ENCODE peak calls at places on chromosomes 3 and 15, in four cellular contexts. D is HepG2, X is WTC11, K is K562. T is an unnamed sample.

GRCh38 chr15:86494475-86494874 is 414.8 kb downstream of the AGBL1 start:
- DNase-seq in D (no peak), X (no peak), K (no peak), T (no peak)

GRCh38 chr3:52986049-52986448 is 59.8 kb downstream of the SFMBT1 start:
- DNase-seq in D (no peak), X (no peak), K (no peak), T (no peak)

GRCh38 chr3:9787714-9788113 is 4.6 kb downstream of the TADA3 start:
- DNase-seq in D (no peak), X (no peak), K (peak), T (no peak)

GRCh38 chr3:107235923-107236315 is 141.3 kb upstream of the CCDC54 start:
- DNase-seq in D (peak), X (no peak), K (peak), T (peak)

GRCh38 chr15:90234519-90234988 is 545 bp downstream of the GDPGP1 start:
- DNase-seq in D (peak), X (no peak), K (no peak), T (no peak)

GRCh38 chr3:13876451-13876850 is 3.4 kb downstream of the WNT7A start:
- DNase-seq in D (no peak), X (no peak), K (no peak), T (no peak)

GRCh38 chr3:32794487-32795308 is 23.1 kb upstream of the TRIM71 start:
- DNase-seq in D (peak), X (no peak), K (no peak), T (no peak)

GRCh38 chr15:70690491-70691281 is 72.7 kb downstream of the UACA start:
- DNase-seq in D (peak), X (no peak), K (no peak), T (no peak)

GRCh38 chr15:50726315-50726714 is 39.2 kb downstream of the SPPL2A start:
- DNase-seq in D (no peak), X (no peak), K (no peak), T (no peak)

DNA sequence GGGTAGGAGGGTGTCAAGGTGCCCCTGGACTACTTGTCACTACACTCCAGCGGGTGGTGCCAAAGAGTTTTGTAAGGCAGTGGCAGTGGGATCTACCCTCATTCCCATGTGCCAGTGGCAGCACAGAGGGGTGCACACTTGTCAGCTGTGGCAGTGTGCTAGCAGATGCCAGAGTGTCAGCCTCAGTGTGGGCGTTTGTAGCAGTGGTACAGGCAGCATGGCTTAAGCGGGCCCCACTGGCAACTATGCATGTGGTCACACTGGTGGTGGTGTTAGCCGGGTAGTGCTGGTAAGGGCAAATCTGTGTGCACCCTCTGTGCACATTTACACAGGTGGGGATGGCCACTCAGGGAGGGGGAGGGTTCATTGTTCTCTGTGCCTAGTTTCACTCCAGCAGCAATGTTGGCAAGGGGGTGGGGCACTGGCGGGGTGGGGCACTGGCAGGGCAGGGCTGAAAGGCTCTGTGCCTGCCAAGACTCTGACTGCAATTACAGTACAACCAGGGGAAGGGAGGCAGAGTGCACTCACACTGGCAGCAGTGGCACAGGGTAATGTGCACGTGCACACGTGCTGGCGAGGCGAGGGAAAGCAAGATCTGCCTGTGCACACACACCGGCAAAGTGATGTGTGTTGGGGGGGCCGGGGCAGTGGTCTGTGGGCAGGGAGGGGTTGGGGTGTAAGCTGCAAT is 31.8 kb downstream of the MYO9A start:
- DNase-seq in D (no peak), X (no peak), K (no peak), T (no peak)
- TF ChIP-seq FOXJ3 in D (no peak), X (no peak), K (no peak), T (no peak)

DNA sequence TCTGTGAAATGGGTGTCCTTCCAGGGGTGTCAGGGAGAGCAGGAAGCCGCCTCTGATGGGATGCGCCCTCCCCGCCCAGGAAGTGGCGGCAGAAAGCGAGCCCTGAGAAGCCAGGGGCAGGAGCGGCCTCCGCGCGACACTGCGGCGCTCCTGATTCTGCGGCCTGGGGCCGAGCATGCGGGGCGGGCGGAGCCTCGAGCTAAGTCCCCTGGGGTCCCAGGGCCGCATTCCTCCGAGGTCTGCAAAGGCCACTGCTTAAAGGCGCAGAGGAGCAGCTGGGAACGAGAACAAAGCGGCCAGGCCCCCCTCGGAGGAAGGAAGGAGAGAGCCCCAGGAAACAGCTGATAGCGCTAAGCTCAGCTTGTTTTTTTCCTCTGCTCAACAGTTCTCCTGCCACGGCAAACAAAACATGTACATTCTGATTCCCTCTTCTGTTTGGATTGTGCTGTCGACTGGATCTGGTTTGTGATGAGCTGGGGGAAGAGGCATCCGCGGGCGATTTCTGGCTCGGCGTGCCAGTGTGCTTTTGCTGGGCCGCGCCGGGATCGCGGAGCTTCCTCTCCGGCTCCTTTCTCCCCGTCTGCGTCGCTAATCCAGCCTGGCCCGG is 34.1 kb downstream of the GRK7 start:
- DNase-seq in D (no peak), X (peak), K (no peak), T (no peak)
- TF ChIP-seq FOXJ3 in D (no peak), X (no peak), K (no peak), T (no peak)

DNA sequence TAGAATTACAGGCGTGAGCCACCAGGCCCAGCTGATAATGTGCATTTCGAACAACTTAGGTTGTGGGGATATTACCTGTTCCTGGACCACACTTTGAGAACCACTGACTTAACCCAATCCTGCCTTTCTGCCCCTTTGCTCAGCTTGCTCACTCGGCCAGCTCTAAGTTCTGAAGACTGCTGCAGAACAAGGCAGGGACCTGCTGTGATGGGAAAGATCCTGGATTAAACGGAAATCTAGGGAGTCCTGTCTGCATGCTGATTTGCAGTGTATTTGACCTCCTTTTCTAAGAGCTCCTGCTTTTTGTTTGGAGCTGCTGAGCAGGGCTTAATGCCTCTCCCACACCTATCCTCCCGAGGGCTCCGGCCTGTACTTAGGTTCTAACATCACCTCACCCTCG is 2.9 kb downstream of the LTK start:
- DNase-seq in D (no peak), X (no peak), K (no peak), T (no peak)
- TF ChIP-seq FOXJ3 in D (no peak), X (no peak), K (no peak), T (no peak)

GRCh38 chr15:60620707-60621106 is 141.8 kb upstream of the ICE2 start:
- DNase-seq in D (no peak), X (peak), K (no peak), T (no peak)
- TF ChIP-seq FOXJ3 in D (no peak), X (no peak), K (no peak), T (no peak)

DNA sequence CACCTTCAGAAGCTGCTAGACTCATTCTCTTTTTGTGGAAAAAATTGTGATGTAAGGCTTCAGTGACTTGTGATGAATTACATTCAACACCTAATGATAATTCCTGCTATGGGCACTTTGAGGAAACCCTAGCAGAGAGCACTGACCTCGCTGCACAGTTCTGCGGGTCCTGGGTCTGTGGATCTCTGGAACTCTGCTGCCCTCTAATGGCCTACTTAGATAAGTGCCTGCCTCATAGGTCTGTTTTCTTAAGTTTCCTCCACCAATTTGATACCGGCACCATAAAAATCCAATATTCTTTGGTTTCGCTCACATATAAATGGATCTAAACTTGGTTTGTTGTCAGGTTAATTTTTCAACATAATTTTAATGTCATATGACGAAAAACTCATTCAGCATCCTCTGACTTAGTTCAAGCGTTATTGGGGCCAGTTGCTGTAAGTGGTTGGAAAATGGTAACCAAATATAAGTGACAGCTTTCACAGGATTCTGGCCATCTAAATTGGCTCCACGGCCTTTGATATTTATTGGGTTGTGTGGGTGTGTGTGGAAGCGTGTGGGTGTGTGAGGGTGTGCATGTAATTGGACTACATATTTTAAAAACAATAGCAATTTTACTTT is 10.4 kb downstream of the SLITRK3 start:
- DNase-seq in D (peak), X (peak), K (peak), T (peak)
- TF ChIP-seq FOXJ3 in D (no peak), X (no peak), K (no peak), T (no peak)

GRCh38 chr3:188214442-188214841 is 60.5 kb downstream of the LPP start:
- DNase-seq in D (peak), X (no peak), K (no peak), T (no peak)
- TF ChIP-seq FOXJ3 in D (no peak), X (no peak), K (no peak), T (no peak)

T was measured in SK-N-SH.